ENCODE peak calls at places on chromosomes 1 and 21, in five cellular contexts. D is uterus, O is lung, T is thoracic aorta, K is H1. Z is an unnamed sample.

GRCh38 chr1:183841950-183842816 is 37.3 kb downstream of the RGL1 start:
- DNase-seq in D (peak; percentile 39), T (no peak), K (no peak), O (no peak), Z (no peak)

GRCh38 chr1:3297756-3298155 is 156.7 kb upstream of the ARHGEF16 start:
- DNase-seq in T (no peak), O (no peak), D (no peak), K (no peak), Z (no peak)

GRCh38 chr1:178870944-178871343 is at the start of gene ANGPTL1:
- DNase-seq in K (no peak), D (peak; percentile 29), O (no peak), T (no peak), Z (no peak)

GRCh38 chr1:147167361-147167760 is 4.9 kb downstream of the PRKAB2 start:
- DNase-seq in D (no peak), K (no peak), O (no peak), T (no peak), Z (no peak)

GRCh38 chr1:92923664-92924063 is 37.6 kb downstream of the DIPK1A start:
- DNase-seq in D (no peak), T (no peak), K (no peak), O (no peak), Z (no peak)

GRCh38 chr1:205495237-205495823 is 9.1 kb upstream of the CDK18 start:
- DNase-seq in O (no peak), K (no peak), D (no peak), T (no peak), Z (no peak)

GRCh38 chr21:25515484-25516405 is 91.5 kb downstream of the MRPL39 start:
- DNase-seq in O (no peak), D (no peak), K (no peak), T (no peak), Z (no peak)

GRCh38 chr1:230855886-230856285 is 12.4 kb downstream of the C1orf198 start:
- DNase-seq in T (no peak), K (no peak), D (no peak), O (no peak), Z (no peak)

GRCh38 chr1:60419023-60419422 is 345.5 kb upstream of the C1orf87 start:
- DNase-seq in O (no peak), K (no peak), D (no peak), T (no peak), Z (no peak)

GRCh38 chr1:208192989-208193388 is 51.2 kb downstream of the PLXNA2 start:
- DNase-seq in D (peak; percentile 70), T (no peak), K (no peak), O (no peak), Z (peak; percentile 74)

GRCh38 chr1:217437375-217437774 is 193.5 kb downstream of the GPATCH2 start:
- DNase-seq in K (no peak), T (no peak), O (no peak), D (no peak), Z (no peak)

GRCh38 chr1:85398391-85399064 is 66.4 kb downstream of the DDAH1 start:
- DNase-seq in O (no peak), K (no peak), T (no peak), D (no peak), Z (no peak)

GRCh38 chr1:77888429-77889239 is at the start of gene NEXN:
- DNase-seq in K (peak; percentile 87), O (peak; percentile 61), D (peak; percentile 83), T (peak; percentile 60), Z (peak; percentile 89)

GRCh38 chr1:10257851-10258250 is 47.5 kb downstream of the KIF1B start:
- DNase-seq in D (no peak), O (no peak), T (no peak), K (no peak), Z (no peak)

GRCh38 chr1:233114860-233115259 is 164.4 kb downstream of the NTPCR start:
- DNase-seq in O (no peak), D (no peak), T (no peak), K (no peak), Z (no peak)

DNA sequence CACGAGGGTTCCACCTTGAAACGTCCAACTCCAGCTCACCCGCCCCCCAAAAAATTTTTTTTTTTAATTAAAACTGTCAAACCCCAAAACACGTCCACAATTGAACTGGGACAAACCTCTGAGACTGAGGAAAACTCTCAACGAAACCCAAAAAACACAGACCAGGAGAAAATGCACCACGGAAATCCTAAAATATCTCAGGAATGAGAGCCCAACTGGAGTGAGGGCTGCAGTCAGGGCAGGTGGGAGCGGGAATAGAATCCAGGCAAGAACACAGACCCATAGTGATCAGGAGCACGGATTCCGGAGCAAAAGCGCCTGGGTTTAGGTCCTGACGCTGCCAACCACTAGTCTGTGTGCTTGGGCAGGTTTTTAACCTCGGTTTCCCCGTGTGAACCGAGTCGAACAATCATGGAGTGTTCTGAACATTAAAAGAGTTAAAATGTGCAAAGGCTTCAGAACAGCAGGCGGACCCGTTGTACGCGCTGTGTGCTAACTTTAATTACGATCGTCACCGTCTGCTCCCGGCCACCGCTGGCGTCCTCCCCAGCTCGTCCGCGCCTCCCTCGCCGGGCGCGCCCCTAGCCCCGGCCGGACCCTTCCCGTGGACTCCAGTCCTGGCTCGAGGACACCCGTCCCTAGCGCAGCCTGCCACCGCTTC is 624 bp downstream of the ARHGAP29 start:
- DNase-seq in K (no peak), T (no peak), D (peak; percentile 20), O (peak; percentile 34), Z (no peak)
- TF ChIP-seq CTCF in K (peak; percentile 11), T (peak; percentile 26), D (no peak), O (no peak), Z (no peak)

GRCh38 chr1:187001198-187001904 is 172.6 kb downstream of the PLA2G4A start:
- DNase-seq in K (no peak), T (no peak), D (no peak), O (no peak), Z (no peak)

GRCh38 chr1:186999506-186999905 is 170.8 kb downstream of the PLA2G4A start:
- DNase-seq in T (no peak), K (no peak), O (no peak), D (no peak), Z (no peak)

GRCh38 chr1:187003353-187003752 is 174.6 kb downstream of the PLA2G4A start:
- DNase-seq in D (no peak), T (no peak), K (no peak), O (no peak), Z (no peak)

GRCh38 chr1:186994816-186995361 is 166.1 kb downstream of the PLA2G4A start:
- DNase-seq in O (no peak), D (no peak), T (no peak), K (no peak), Z (no peak)

GRCh38 chr1:186997877-186998276 is 169.1 kb downstream of the PLA2G4A start:
- DNase-seq in O (no peak), T (no peak), D (no peak), K (no peak), Z (no peak)
- H3K4me1 ChIP-seq in O (no peaks in the 10 kb centered on the region), T (no peaks in the 10 kb centered on the region), D (no peaks in the 10 kb centered on the region), K (no peaks in the 10 kb centered on the region), Z (no peaks in the 10 kb centered on the region)

DNA sequence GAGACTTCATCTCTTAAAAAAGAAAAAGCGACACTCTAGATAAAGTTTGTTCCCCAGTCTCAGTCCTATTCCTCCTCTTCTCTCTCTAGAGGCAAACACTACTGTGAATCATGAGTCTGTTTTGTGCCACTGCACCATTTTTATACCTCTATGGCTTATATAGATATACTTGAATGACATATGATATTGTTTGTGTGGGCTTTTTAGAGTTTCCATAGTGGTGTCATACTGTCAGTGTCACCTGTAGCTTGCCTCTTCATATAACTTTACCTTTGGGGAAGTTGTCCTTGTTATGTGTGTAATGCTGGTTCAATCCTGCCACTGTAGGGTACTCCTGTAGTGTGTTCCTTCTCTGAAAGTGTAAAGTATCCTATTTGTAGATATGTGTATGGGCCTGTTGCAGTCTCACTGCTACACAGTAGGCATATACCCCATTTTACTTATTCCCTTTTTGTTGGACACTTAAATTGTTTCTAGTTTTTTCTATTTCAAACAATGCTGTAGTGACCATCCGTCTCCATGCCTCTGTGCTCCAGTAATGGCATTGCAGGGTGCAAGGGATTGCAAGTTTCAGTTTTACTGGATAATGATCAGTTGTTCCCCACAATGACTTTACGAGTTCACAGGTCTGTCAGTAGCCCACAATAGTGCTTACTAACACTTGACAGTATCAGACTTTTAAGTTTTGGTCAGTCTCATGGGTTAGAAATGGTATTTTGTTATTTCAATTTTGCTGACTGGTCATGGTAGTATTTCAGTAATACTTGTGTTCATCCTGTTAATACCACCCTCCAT is 2.7 kb downstream of the PRMT2 start:
- DNase-seq in K (no peak), D (no peak), O (no peak), T (no peak), Z (no peak)
- H3K4me3 ChIP-seq in K (no peak overlapping the region), D (no peak overlapping the region), O (no peak overlapping the region), T (peak overlapping the region; percentile 72), Z (peak overlapping the region; percentile 9)

GRCh38 chr1:170770254-170770653 is 106.3 kb downstream of the PRRX1 start:
- DNase-seq in K (no peak), D (no peak), T (no peak), O (no peak), Z (no peak)

GRCh38 chr1:170768929-170769328 is 105.0 kb downstream of the PRRX1 start:
- DNase-seq in O (no peak), K (no peak), T (no peak), D (no peak), Z (no peak)

GRCh38 chr1:170765279-170765678 is 101.3 kb downstream of the PRRX1 start:
- DNase-seq in D (no peak), K (no peak), O (no peak), T (no peak), Z (no peak)

GRCh38 chr1:170765712-170766330 is 101.9 kb downstream of the PRRX1 start:
- DNase-seq in D (no peak), O (no peak), K (no peak), T (no peak), Z (no peak)
- TF ChIP-seq CTCF in D (peak; percentile 69), O (no peak), K (peak; percentile 34), T (peak; percentile 72), Z (peak; percentile 21)

GRCh38 chr1:94280541-94280940 is 43.2 kb upstream of the ARHGAP29 start:
- DNase-seq in K (no peak), D (no peak), T (no peak), O (no peak), Z (no peak)
- H3K4me1 ChIP-seq in K (no peaks in the 10 kb centered on the region), D (no peaks in the 10 kb centered on the region), T (peaks cover 11% of the 10 kb centered on the region), O (peaks cover 7% of the 10 kb centered on the region), Z (no peaks in the 10 kb centered on the region)

GRCh38 chr1:29284286-29284960 is 48.1 kb downstream of the PTPRU start:
- DNase-seq in O (no peak), K (no peak), T (no peak), D (no peak), Z (no peak)
- H3K4me3 ChIP-seq in O (no peak overlapping the region), K (peak overlapping the region; percentile 52), T (no peak overlapping the region), D (no peak overlapping the region), Z (no peak overlapping the region)

GRCh38 chr21:31476551-31477120 is 132.6 kb upstream of the TIAM1 start:
- DNase-seq in K (no peak), D (no peak), T (no peak), O (no peak), Z (no peak)
- TF ChIP-seq CTCF in K (no peak), D (no peak), T (no peak), O (no peak), Z (no peak)

DNA sequence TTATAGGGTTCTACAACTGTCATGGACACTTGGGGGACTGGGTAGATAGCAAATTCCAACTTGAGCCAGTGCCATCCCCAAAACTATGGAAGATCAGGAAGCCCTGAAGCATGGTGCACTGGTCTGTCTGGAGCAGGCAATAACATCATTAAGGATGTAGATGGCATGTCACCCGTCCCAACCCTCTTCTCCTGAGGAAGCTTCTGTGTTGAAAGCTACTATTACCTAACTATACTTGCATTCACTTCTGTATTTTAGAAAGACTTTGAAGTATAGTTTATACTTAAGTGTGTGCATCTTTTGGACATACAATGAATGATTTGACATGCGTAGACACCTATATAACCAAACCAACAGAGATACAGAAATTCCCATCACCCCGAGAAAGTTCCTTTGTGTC is 32.9 kb downstream of the RABIF start:
- DNase-seq in T (no peak), O (no peak), K (no peak), D (no peak), Z (no peak)
- H3K4me1 ChIP-seq in T (peaks cover 5% of the 10 kb centered on the region), O (no peaks in the 10 kb centered on the region), K (no peaks in the 10 kb centered on the region), D (no peaks in the 10 kb centered on the region), Z (peaks cover 6% of the 10 kb centered on the region)

GRCh38 chr1:145979746-145980435 is 15.4 kb downstream of the POLR3GL start:
- DNase-seq in T (no peak), O (peak; percentile 45), D (no peak), K (no peak), Z (no peak)
- H3K4me3 ChIP-seq in T (peak overlapping the region; percentile 68), O (no peak overlapping the region), D (peak overlapping the region; percentile 28), K (no peak overlapping the region), Z (peak overlapping the region; percentile 31)

Z was measured in right atrium auricular region.